ENCODE peak calls at places on chromosomes 3 and 15, in seven cellular contexts. Q, E, F, A, K, G and Y are unnamed samples.

GRCh38 chr3:11170052-11170770 is 15.9 kb downstream of the HRH1 start:
- DNase-seq in Q (no peak), E (no peak), F (no peak), A (no peak), K (no peak), G (no peak), Y (no peak)

GRCh38 chr15:43943511-43943910 is 116.7 kb downstream of the WDR76 start:
- DNase-seq in Q (no peak), E (no peak), F (no peak), A (no peak), K (no peak), G (no peak), Y (no peak)

GRCh38 chr3:156449712-156450574 is 105.0 kb downstream of the SSR3 start:
- DNase-seq in Q (peak), E (no peak), F (peak), A (peak), K (no peak), G (peak), Y (no peak)

GRCh38 chr15:29452881-29453731 is 183.5 kb upstream of the NSMCE3 start:
- DNase-seq in Q (no peak), E (no peak), F (no peak), A (no peak), K (no peak), G (no peak), Y (no peak)

GRCh38 chr3:10280571-10280970 is 12.2 kb downstream of the GHRL start:
- DNase-seq in Q (no peak), E (no peak), F (no peak), A (no peak), K (no peak), G (peak), Y (no peak)

GRCh38 chr3:177197934-177198484 is 727 bp upstream of the TBL1XR1 start:
- DNase-seq in Q (no peak), E (no peak), F (no peak), A (no peak), K (no peak), G (no peak), Y (peak)

GRCh38 chr15:98683821-98684220 is 35.5 kb downstream of the IGF1R start:
- DNase-seq in Q (no peak), E (no peak), F (no peak), A (no peak), K (no peak), G (peak), Y (no peak)

GRCh38 chr3:184177331-184177731 is 2.7 kb downstream of the AP2M1 start:
- DNase-seq in Q (no peak), E (no peak), F (peak), A (no peak), K (no peak), G (peak), Y (no peak)

GRCh38 chr3:12885585-12885934 is 44.2 kb upstream of the RPL32 start:
- DNase-seq in Q (no peak), E (no peak), F (no peak), A (no peak), K (no peak), G (no peak), Y (no peak)

GRCh38 chr3:159971311-159971710 is 17.3 kb upstream of the IL12A start:
- DNase-seq in Q (no peak), E (no peak), F (no peak), A (no peak), K (no peak), G (peak), Y (no peak)

GRCh38 chr3:149744151-149744550 is 8.1 kb downstream of the COMMD2 start:
- DNase-seq in Q (no peak), E (no peak), F (no peak), A (no peak), K (peak), G (no peak), Y (peak)

GRCh38 chr15:64263567-64263966 is 92.4 kb downstream of the CSNK1G1 start:
- DNase-seq in Q (no peak), E (no peak), F (no peak), A (no peak), K (no peak), G (no peak), Y (no peak)

GRCh38 chr3:69182588-69183299 is 60.3 kb upstream of the LMOD3 start:
- DNase-seq in Q (no peak), E (no peak), F (peak), A (no peak), K (no peak), G (no peak), Y (no peak)

GRCh38 chr3:181839915-181840295 is 128.2 kb downstream of the SOX2 start:
- DNase-seq in Q (no peak), E (no peak), F (no peak), A (no peak), K (no peak), G (no peak), Y (no peak)

GRCh38 chr3:127443581-127444375 is 146.8 kb downstream of the TPRA1 start:
- DNase-seq in Q (no peak), E (no peak), F (no peak), A (no peak), K (no peak), G (no peak), Y (no peak)

GRCh38 chr3:147760998-147761397 is 351.8 kb downstream of the ZIC1 start:
- DNase-seq in Q (no peak), E (no peak), F (no peak), A (no peak), K (no peak), G (no peak), Y (no peak)

GRCh38 chr3:119588112-119588511 is 8.8 kb downstream of the ADPRH start:
- DNase-seq in Q (no peak), E (no peak), F (no peak), A (no peak), K (no peak), G (no peak), Y (no peak)

GRCh38 chr3:164791263-164791662 is 287.0 kb downstream of the SI start:
- DNase-seq in Q (no peak), E (no peak), F (no peak), A (no peak), K (no peak), G (no peak), Y (no peak)

GRCh38 chr3:137761563-137762503 is 2.3 kb upstream of the SOX14 start:
- DNase-seq in Q (no peak), E (no peak), F (no peak), A (no peak), K (no peak), G (no peak), Y (no peak)

GRCh38 chr3:187403768-187404270 is 35.6 kb downstream of the RTP4 start:
- DNase-seq in Q (no peak), E (peak), F (peak), A (peak), K (no peak), G (no peak), Y (no peak)

GRCh38 chr3:178671261-178672191 is 135.3 kb downstream of the KCNMB2 start:
- DNase-seq in Q (no peak), E (no peak), F (no peak), A (peak), K (no peak), G (no peak), Y (no peak)

GRCh38 chr15:77546870-77547269 is 85.8 kb downstream of the LINGO1 start:
- DNase-seq in Q (no peak), E (no peak), F (no peak), A (no peak), K (no peak), G (no peak), Y (no peak)

GRCh38 chr3:154954750-154955149 is 125.4 kb upstream of the MME start:
- DNase-seq in Q (no peak), E (no peak), F (peak), A (peak), K (no peak), G (peak), Y (no peak)

GRCh38 chr3:58991623-58992022 is 58.2 kb downstream of the CFAP20DC start:
- DNase-seq in Q (no peak), E (no peak), F (no peak), A (no peak), K (no peak), G (no peak), Y (no peak)

GRCh38 chr3:187318819-187319616 is 27.5 kb upstream of the MASP1 start:
- DNase-seq in Q (peak), E (peak), F (peak), A (peak), K (peak), G (peak), Y (peak)

GRCh38 chr3:177633671-177634207 is 436.5 kb upstream of the TBL1XR1 start:
- DNase-seq in Q (no peak), E (no peak), F (peak), A (peak), K (no peak), G (no peak), Y (no peak)

GRCh38 chr3:138625707-138626365 is 17.3 kb downstream of the FAIM start:
- DNase-seq in Q (no peak), E (no peak), F (peak), A (peak), K (no peak), G (no peak), Y (no peak)

GRCh38 chr3:152760591-152760990 is 74.3 kb upstream of the P2RY1 start:
- DNase-seq in Q (no peak), E (no peak), F (no peak), A (no peak), K (no peak), G (no peak), Y (no peak)

GRCh38 chr3:55416381-55416821 is 70.7 kb downstream of the WNT5A start:
- DNase-seq in Q (no peak), E (no peak), F (peak), A (peak), K (no peak), G (no peak), Y (no peak)

GRCh38 chr3:31659246-31659645 is 126.5 kb downstream of the STT3B start:
- DNase-seq in Q (no peak), E (no peak), F (no peak), A (no peak), K (no peak), G (no peak), Y (no peak)

GRCh38 chr15:27412413-27412812 is 441.4 kb downstream of the GABRG3 start:
- DNase-seq in Q (no peak), E (no peak), F (no peak), A (no peak), K (no peak), G (no peak), Y (no peak)

GRCh38 chr3:1103525-1103924 is 10.7 kb downstream of the CNTN6 start:
- DNase-seq in Q (no peak), E (no peak), F (no peak), A (no peak), K (no peak), G (no peak), Y (no peak)